ENCODE peak calls at places on chromosomes 13 and 19, in five cellular contexts. N is DMS79 treated with DMSO at 0.1 percent for 48 hours, O is HTR-8/SVneo, G is left cardiac atrium, E is NCI-H1436. K is an unnamed sample.

GRCh38 chr19:46218160-46218559 is 11.4 kb upstream of the IGFL1 start:
- DNase-seq in N (no peak), O (peak), G (peak), E (no peak), K (peak)

GRCh38 chr13:61294467-61295186 is 121.0 kb downstream of the PCDH20 start:
- DNase-seq in N (no peak), O (no peak), G (no peak), E (no peak), K (no peak)

GRCh38 chr19:4732680-4733114 is 9.1 kb upstream of the DPP9 start:
- DNase-seq in N (peak), O (peak), G (no peak), E (peak), K (peak)

GRCh38 chr19:6012416-6013170 is 34.7 kb upstream of the RANBP3 start:
- DNase-seq in N (no peak), O (no peak), G (peak), E (no peak), K (no peak)

GRCh38 chr13:30033681-30034447 is 183.4 kb upstream of the UBL3 start:
- DNase-seq in N (peak), O (peak), G (no peak), E (no peak), K (no peak)

GRCh38 chr19:3296446-3296845 is 69.9 kb upstream of the NFIC start:
- DNase-seq in N (no peak), O (no peak), G (no peak), E (no peak), K (no peak)

GRCh38 chr19:4597975-4598671 is 38.6 kb upstream of the SEMA6B start:
- DNase-seq in N (no peak), O (peak), G (peak), E (peak), K (no peak)

GRCh38 chr19:33274663-33275558 is 27.4 kb downstream of the CEBPA start:
- DNase-seq in N (no peak), O (no peak), G (no peak), E (no peak), K (no peak)

GRCh38 chr19:1206733-1207301 is 1.2 kb downstream of the STK11 start:
- DNase-seq in N (no peak), O (no peak), G (peak), E (no peak), K (peak)

GRCh38 chr13:61275740-61276139 is 139.9 kb downstream of the PCDH20 start:
- DNase-seq in N (no peak), O (no peak), G (no peak), E (no peak), K (no peak)

GRCh38 chr13:111920932-111921705 is 145.8 kb upstream of the SOX1 start:
- DNase-seq in N (no peak), O (no peak), G (no peak), E (no peak), K (no peak)

GRCh38 chr19:35673121-35673804 is 6.9 kb downstream of the UPK1A start:
- DNase-seq in N (no peak), O (peak), G (peak), E (peak), K (no peak)

GRCh38 chr19:50569023-50569697 is 925 bp upstream of the LRRC4B start:
- DNase-seq in N (no peak), O (no peak), G (no peak), E (no peak), K (no peak)

GRCh38 chr19:3692141-3693029 is 7.9 kb downstream of the PIP5K1C start:
- DNase-seq in N (no peak), O (no peak), G (no peak), E (no peak), K (no peak)

GRCh38 chr13:106329941-106330340 is 205.5 kb downstream of the EFNB2 start:
- DNase-seq in N (no peak), O (no peak), G (no peak), E (no peak), K (no peak)

GRCh38 chr19:14580623-14581237 is 2.2 kb upstream of the CLEC17A start:
- DNase-seq in N (no peak), O (no peak), G (no peak), E (no peak), K (no peak)

GRCh38 chr19:18784786-18785120 is 6.4 kb downstream of the COMP start:
- DNase-seq in N (no peak), O (no peak), G (no peak), E (no peak), K (no peak)

GRCh38 chr13:60425332-60425731 is 28.3 kb downstream of the TDRD3 start:
- DNase-seq in N (no peak), O (no peak), G (no peak), E (no peak), K (no peak)